ENCODE peak calls at places on chromosomes 3 and 15, in five cellular contexts. B is transverse colon, A is tibial nerve, H is sigmoid colon, J is A549. L is an unnamed sample.

GRCh38 chr3:38297947-38298711 is 16.0 kb downstream of the SLC22A14 start:
- DNase-seq in B (no peak), A (no peak), J (peak; percentile 24), H (no peak), L (no peak)

GRCh38 chr15:64931381-64931780 is 19.7 kb downstream of the ANKDD1A start:
- DNase-seq in B (no peak), J (no peak), A (no peak), H (no peak), L (no peak)

GRCh38 chr3:186510374-186511079 is 33.7 kb downstream of the CRYGS start:
- DNase-seq in J (no peak), A (no peak), B (no peak), H (no peak), L (no peak)

GRCh38 chr3:27927882-27928281 is 205.8 kb upstream of the EOMES start:
- DNase-seq in H (no peak), J (no peak), A (no peak), B (no peak), L (no peak)

GRCh38 chr3:52983336-52983807 is 62.5 kb downstream of the SFMBT1 start:
- DNase-seq in B (peak; percentile 38), A (peak; percentile 19), H (no peak), J (no peak), L (no peak)

GRCh38 chr15:85131915-85132314 is 150.3 kb downstream of the PDE8A start:
- DNase-seq in B (no peak), J (no peak), H (no peak), A (no peak), L (no peak)

GRCh38 chr3:104952587-104952986 is 414.1 kb upstream of the ALCAM start:
- DNase-seq in J (peak; percentile 7), A (no peak), H (no peak), B (no peak), L (no peak)

GRCh38 chr3:112366428-112366931 is 33.5 kb downstream of the CD200 start:
- DNase-seq in H (no peak), A (no peak), J (no peak), B (no peak), L (no peak)

GRCh38 chr3:10759495-10759894 is 56.5 kb upstream of the SLC6A11 start:
- DNase-seq in J (no peak), H (no peak), A (no peak), B (no peak), L (no peak)

GRCh38 chr3:38000965-38001455 is 10.4 kb downstream of the VILL start:
- DNase-seq in H (peak; percentile 64), A (no peak), J (no peak), B (no peak), L (no peak)

GRCh38 chr3:170027691-170028102 is 10.1 kb upstream of the GPR160 start:
- DNase-seq in B (no peak), A (no peak), H (no peak), J (no peak), L (no peak)

GRCh38 chr3:59660852-59661624 is 611.2 kb upstream of the CFAP20DC start:
- DNase-seq in H (no peak), J (no peak), B (no peak), A (no peak), L (no peak)

GRCh38 chr3:66480666-66481065 is 20.2 kb downstream of the LRIG1 start:
- DNase-seq in A (no peak), J (no peak), H (no peak), B (no peak), L (no peak)

GRCh38 chr15:63364293-63365003 is 17.2 kb downstream of the CA12 start:
- DNase-seq in A (no peak), J (no peak), H (no peak), B (no peak), L (no peak)

GRCh38 chr15:55434989-55435825 is 26.9 kb downstream of the PIERCE2 start:
- DNase-seq in J (peak; percentile 64), A (peak; percentile 8), B (no peak), H (no peak), L (no peak)

GRCh38 chr15:93997071-93997658 is 234.2 kb upstream of the MCTP2 start:
- DNase-seq in B (no peak), J (peak; percentile 14), H (no peak), A (peak; percentile 74), L (no peak)

GRCh38 chr3:146625117-146625775 is 20.1 kb upstream of the PLSCR5 start:
- DNase-seq in H (no peak), A (no peak), B (no peak), J (no peak), L (no peak)

GRCh38 chr3:146626384-146627122 is 21.4 kb upstream of the PLSCR5 start:
- DNase-seq in H (no peak), B (no peak), J (no peak), A (no peak), L (no peak)
- TF ChIP-seq EP300 in H (no peak), B (no peak), J (no peak), A (no peak), L (no peak)

DNA sequence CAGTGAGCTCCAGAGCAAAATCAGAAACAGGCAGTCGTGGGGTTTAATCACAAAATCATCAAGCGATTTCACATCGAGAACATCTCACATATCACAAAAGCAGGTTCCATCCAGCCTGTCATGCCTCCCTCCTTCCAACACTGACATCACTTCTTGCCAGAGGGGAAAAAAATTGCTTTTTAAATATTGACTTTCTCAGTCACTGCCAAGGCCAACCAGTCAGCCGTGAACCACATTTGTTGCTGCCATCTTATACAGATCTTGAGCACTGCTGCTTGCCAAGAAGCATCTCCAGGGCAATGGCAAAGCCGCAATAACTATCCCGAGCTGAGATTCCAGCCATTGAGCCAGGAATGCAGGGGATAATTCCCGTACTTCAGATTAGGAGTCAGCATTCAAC is 174.6 kb downstream of the ANXA2 start:
- DNase-seq in J (no peak), A (no peak), H (no peak), B (no peak), L (no peak)
- H3K27ac ChIP-seq in J (no peak overlapping the region), A (no peak overlapping the region), H (no peak overlapping the region), B (no peak overlapping the region), L (no peak overlapping the region)

DNA sequence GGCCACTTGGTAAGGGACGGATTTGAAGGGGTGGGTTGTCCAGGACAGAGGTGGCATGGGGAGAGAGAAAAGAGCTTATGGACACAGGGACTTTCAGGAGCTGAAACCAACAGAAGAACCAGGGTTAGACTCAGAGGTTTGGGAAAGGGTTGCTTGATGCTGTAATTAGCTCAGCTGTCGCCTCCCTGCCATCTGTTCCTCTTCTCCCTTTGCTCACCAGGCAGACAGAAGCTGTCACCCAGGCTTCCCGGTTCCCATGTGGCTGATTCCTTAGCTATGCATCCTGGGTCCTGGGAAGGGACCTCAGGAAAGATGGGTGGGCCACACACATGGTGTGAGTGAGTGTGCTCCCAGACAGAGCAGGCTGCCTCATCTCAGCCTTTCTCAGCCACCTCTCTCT is 14.0 kb downstream of the PTPN23 start:
- DNase-seq in A (no peak), H (no peak), B (no peak), J (no peak), L (no peak)
- TF ChIP-seq EP300 in A (no peak), H (no peak), B (no peak), J (no peak), L (no peak)

GRCh38 chr3:72080800-72081199 is 295.9 kb upstream of the PROK2 start:
- DNase-seq in A (no peak), J (no peak), B (no peak), H (no peak), L (no peak)
- H3K27ac ChIP-seq in A (no peak overlapping the region), J (no peak overlapping the region), B (no peak overlapping the region), H (no peak overlapping the region), L (no peak overlapping the region)

DNA sequence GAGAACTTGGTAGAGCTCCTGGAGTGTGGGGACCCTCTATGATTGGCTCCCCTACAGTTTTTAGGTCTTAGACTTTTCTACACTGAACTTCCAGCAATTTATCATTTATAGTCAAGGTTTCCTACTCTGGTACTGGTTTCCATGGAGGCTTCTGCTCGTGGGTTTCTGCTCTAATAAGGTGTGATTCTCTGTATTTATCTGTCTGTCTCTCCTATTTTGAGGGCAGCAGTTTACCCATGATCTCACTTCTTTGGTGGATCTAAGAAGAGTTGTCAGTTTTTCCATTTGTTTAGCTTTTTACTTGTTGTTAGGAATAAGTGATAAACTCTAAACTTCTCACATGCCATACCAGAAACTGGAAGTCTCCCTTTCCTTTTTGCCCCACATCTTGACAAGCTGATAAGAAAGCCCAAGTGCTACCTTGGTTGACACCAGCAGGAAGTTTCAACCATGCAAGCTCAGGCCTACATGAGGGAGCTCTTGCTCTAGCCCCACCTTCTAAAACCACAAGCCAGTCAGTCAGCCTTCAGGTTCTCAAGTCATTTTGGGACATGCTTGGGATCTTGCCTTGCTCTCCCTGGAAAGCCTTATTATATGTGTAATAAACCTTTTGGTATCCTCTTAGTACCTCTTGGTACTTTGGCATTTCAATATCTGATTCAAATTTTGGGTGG is 10.0 kb downstream of the TIMMDC1 start:
- DNase-seq in B (no peak), A (no peak), J (no peak), H (no peak), L (no peak)
- TF ChIP-seq EP300 in B (no peak), A (no peak), J (no peak), H (no peak), L (no peak)

L was measured in ovary.